ENCODE peak calls at places on chromosomes 2 and 18, in four cellular contexts. P is K562; H is GM13977; K is stimulated activated CD8-positive, alpha-beta memory T cell treated with anti-CD3 and anti-CD28 coated beads, Interleukin-12 subunit alpha, Interleukin-12 subunit beta, amount 100 ng/mL, for 4 hours. V is an unnamed sample.

GRCh38 chr2:121282800-121283382 is 2.1 kb downstream of the TFCP2L1 start:
- DNase-seq in K (no peak), H (no peak), P (no peak), V (peak)

GRCh38 chr2:12759248-12759647 is 42.5 kb downstream of the TRIB2 start:
- DNase-seq in H (no peak), P (no peak), K (no peak), V (no peak)

GRCh38 chr2:205681836-205682238 is 464 bp upstream of the NRP2 start:
- DNase-seq in H (peak), P (no peak), K (no peak), V (no peak)

GRCh38 chr2:176120369-176121307 is 1.9 kb upstream of the HOXD9 start:
- DNase-seq in K (no peak), H (no peak), P (no peak), V (no peak)

GRCh38 chr2:144096531-144096930 is 423.4 kb downstream of the ZEB2 start:
- DNase-seq in P (no peak), H (no peak), K (no peak), V (no peak)

GRCh38 chr2:45978302-45978859 is 318.8 kb upstream of the EPAS1 start:
- DNase-seq in P (no peak), K (no peak), H (no peak), V (no peak)

GRCh38 chr2:26708457-26708856 is 15.9 kb downstream of the KCNK3 start:
- DNase-seq in K (no peak), H (no peak), P (no peak), V (no peak)

GRCh38 chr2:20141056-20141762 is 83.7 kb downstream of the SDC1 start:
- DNase-seq in H (no peak), K (no peak), P (peak), V (no peak)

GRCh38 chr2:27278010-27278409 is 2.8 kb downstream of the DNAJC5G start:
- DNase-seq in P (no peak), H (no peak), K (no peak), V (no peak)

GRCh38 chr2:218329826-218330651 is 26.6 kb upstream of the CATIP start:
- DNase-seq in H (peak), P (no peak), K (no peak), V (no peak)

GRCh38 chr2:119208791-119209203 is 14.8 kb upstream of the STEAP3 start:
- DNase-seq in H (no peak), K (no peak), P (no peak), V (no peak)

GRCh38 chr2:204972606-204973336 is 427.5 kb downstream of the PARD3B start:
- DNase-seq in P (no peak), K (no peak), H (no peak), V (no peak)

GRCh38 chr2:68806511-68807109 is 64.6 kb downstream of the BMP10 start:
- DNase-seq in K (no peak), H (no peak), P (peak), V (no peak)

GRCh38 chr18:36757081-36757480 is 71.7 kb downstream of the TPGS2 start:
- DNase-seq in H (peak), K (no peak), P (peak), V (peak)

GRCh38 chr2:3147641-3148530 is 229.7 kb downstream of the EIPR1 start:
- DNase-seq in P (no peak), K (no peak), H (no peak), V (no peak)

GRCh38 chr2:8399731-8400130 is 282.1 kb upstream of the ID2 start:
- DNase-seq in P (no peak), K (no peak), H (no peak), V (no peak)

GRCh38 chr2:159738509-159739390 is 26.4 kb downstream of the MARCHF7 start:
- DNase-seq in P (no peak), K (no peak), H (no peak), V (no peak)

GRCh38 chr2:133581027-133581760 is 12.9 kb upstream of the NCKAP5 start:
- DNase-seq in P (no peak), H (no peak), K (no peak), V (no peak)

GRCh38 chr2:36456227-36456788 is 100.7 kb downstream of the CRIM1 start:
- DNase-seq in K (no peak), P (no peak), H (no peak), V (no peak)

GRCh38 chr2:28544405-28544914 is 48.6 kb downstream of the PLB1 start:
- DNase-seq in H (no peak), P (peak), K (no peak), V (peak)

GRCh38 chr2:96616535-96616934 is 21.6 kb downstream of the KANSL3 start:
- DNase-seq in H (no peak), P (no peak), K (no peak), V (no peak)

GRCh38 chr2:20596193-20596972 is 54.5 kb downstream of the HS1BP3 start:
- DNase-seq in H (no peak), K (no peak), P (no peak), V (no peak)

GRCh38 chr2:170157025-170157684 is 20.8 kb upstream of the MYO3B start:
- DNase-seq in H (no peak), K (no peak), P (no peak), V (peak)

GRCh38 chr18:50715919-50716318 is 103.9 kb downstream of the MRO start:
- DNase-seq in H (no peak), P (no peak), K (no peak), V (no peak)

GRCh38 chr18:67305466-67305865 is 211.1 kb downstream of the DSEL start:
- DNase-seq in P (no peak), K (no peak), H (no peak), V (no peak)

GRCh38 chr2:189092936-189093335 is 86.6 kb downstream of the COL5A2 start:
- DNase-seq in K (no peak), H (no peak), P (no peak), V (no peak)

V was measured in HuH-7.